ENCODE peak calls at places on chromosomes 2 and 18, in ten cellular contexts. One of them, this sample, is unnamed.

GRCh38 chr2:173961346-173961705 is 3.8 kb downstream of the SP3 start:
- DNase-seq in uterus: no peak
- DNase-seq in B cell: no peak
- DNase-seq in foreskin fibroblast: no peak
- DNase-seq in progenitor cell of endocrine pancreas: no peak
- DNase-seq in vagina: no peak
- DNase-seq in fibroblast of mammary gland: no peak
- DNase-seq in SK-N-SH: no peak
- DNase-seq in A549: no peak
- DNase-seq in epithelial cell of proximal tubule: no peak
- DNase-seq in this sample: no peak

GRCh38 chr18:2891526-2892431 is 45.0 kb downstream of the EMILIN2 start:
- DNase-seq in uterus: no peak
- DNase-seq in B cell: peak
- DNase-seq in foreskin fibroblast: no peak
- DNase-seq in progenitor cell of endocrine pancreas: no peak
- DNase-seq in vagina: no peak
- DNase-seq in fibroblast of mammary gland: no peak
- DNase-seq in SK-N-SH: no peak
- DNase-seq in A549: no peak
- DNase-seq in epithelial cell of proximal tubule: no peak
- DNase-seq in this sample: no peak

GRCh38 chr2:157053876-157054275 is 203.6 kb upstream of the GALNT5 start:
- DNase-seq in uterus: no peak
- DNase-seq in B cell: no peak
- DNase-seq in foreskin fibroblast: no peak
- DNase-seq in progenitor cell of endocrine pancreas: no peak
- DNase-seq in vagina: no peak
- DNase-seq in fibroblast of mammary gland: peak
- DNase-seq in SK-N-SH: no peak
- DNase-seq in A549: no peak
- DNase-seq in epithelial cell of proximal tubule: no peak
- DNase-seq in this sample: peak

GRCh38 chr2:202196727-202197126 is 41.7 kb downstream of the SUMO1 start:
- DNase-seq in uterus: no peak
- DNase-seq in B cell: no peak
- DNase-seq in foreskin fibroblast: no peak
- DNase-seq in progenitor cell of endocrine pancreas: no peak
- DNase-seq in vagina: no peak
- DNase-seq in fibroblast of mammary gland: no peak
- DNase-seq in SK-N-SH: no peak
- DNase-seq in A549: no peak
- DNase-seq in epithelial cell of proximal tubule: no peak
- DNase-seq in this sample: no peak

GRCh38 chr2:205695460-205695979 is 13.2 kb downstream of the NRP2 start:
- DNase-seq in uterus: no peak
- DNase-seq in B cell: no peak
- DNase-seq in foreskin fibroblast: no peak
- DNase-seq in progenitor cell of endocrine pancreas: no peak
- DNase-seq in vagina: no peak
- DNase-seq in fibroblast of mammary gland: peak
- DNase-seq in SK-N-SH: no peak
- DNase-seq in A549: no peak
- DNase-seq in epithelial cell of proximal tubule: no peak
- DNase-seq in this sample: no peak

GRCh38 chr2:98085649-98086048 is 1.3 kb upstream of the VWA3B start:
- DNase-seq in uterus: no peak
- DNase-seq in B cell: no peak
- DNase-seq in foreskin fibroblast: no peak
- DNase-seq in progenitor cell of endocrine pancreas: no peak
- DNase-seq in vagina: no peak
- DNase-seq in fibroblast of mammary gland: no peak
- DNase-seq in SK-N-SH: no peak
- DNase-seq in A549: peak
- DNase-seq in epithelial cell of proximal tubule: no peak
- DNase-seq in this sample: no peak

GRCh38 chr2:172560721-172561120 is 4.8 kb downstream of the PDK1 start:
- DNase-seq in uterus: no peak
- DNase-seq in B cell: no peak
- DNase-seq in foreskin fibroblast: no peak
- DNase-seq in progenitor cell of endocrine pancreas: no peak
- DNase-seq in vagina: no peak
- DNase-seq in fibroblast of mammary gland: no peak
- DNase-seq in SK-N-SH: no peak
- DNase-seq in A549: no peak
- DNase-seq in epithelial cell of proximal tubule: no peak
- DNase-seq in this sample: no peak

GRCh38 chr2:132633635-132634034 is 36.4 kb downstream of the LYPD1 start:
- DNase-seq in uterus: no peak
- DNase-seq in B cell: no peak
- DNase-seq in foreskin fibroblast: no peak
- DNase-seq in progenitor cell of endocrine pancreas: no peak
- DNase-seq in vagina: no peak
- DNase-seq in fibroblast of mammary gland: no peak
- DNase-seq in SK-N-SH: no peak
- DNase-seq in A549: no peak
- DNase-seq in epithelial cell of proximal tubule: no peak
- DNase-seq in this sample: no peak

GRCh38 chr18:33231474-33232317 is 208.8 kb downstream of the CCDC178 start:
- DNase-seq in uterus: peak
- DNase-seq in B cell: peak
- DNase-seq in foreskin fibroblast: peak
- DNase-seq in progenitor cell of endocrine pancreas: peak
- DNase-seq in vagina: no peak
- DNase-seq in fibroblast of mammary gland: peak
- DNase-seq in SK-N-SH: peak
- DNase-seq in A549: peak
- DNase-seq in epithelial cell of proximal tubule: peak
- DNase-seq in this sample: peak

DNA sequence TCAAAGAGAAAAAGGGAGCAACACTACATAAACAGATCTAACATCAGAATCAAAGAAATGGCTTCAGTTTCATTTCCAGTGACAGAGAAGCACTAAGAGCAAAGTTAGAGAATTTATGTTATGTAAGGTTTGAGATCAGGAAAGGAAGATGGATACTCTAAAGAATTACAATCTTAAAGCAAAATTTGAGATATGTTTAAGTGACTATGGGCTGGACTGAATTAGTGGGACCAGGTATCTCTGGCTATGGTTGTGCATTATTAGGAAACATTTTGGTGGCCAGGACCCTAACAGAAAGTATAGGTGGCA is 208.2 kb downstream of the CCDC178 start:
- DNase-seq in uterus: no peak
- DNase-seq in B cell: no peak
- DNase-seq in foreskin fibroblast: no peak
- DNase-seq in progenitor cell of endocrine pancreas: no peak
- DNase-seq in vagina: no peak
- DNase-seq in fibroblast of mammary gland: no peak
- DNase-seq in SK-N-SH: no peak
- DNase-seq in A549: no peak
- DNase-seq in epithelial cell of proximal tubule: no peak
- DNase-seq in this sample: no peak
- TF ChIP-seq CTCF in uterus: no peak
- TF ChIP-seq CTCF in B cell: peak
- TF ChIP-seq CTCF in foreskin fibroblast: no peak
- TF ChIP-seq CTCF in progenitor cell of endocrine pancreas: no peak
- TF ChIP-seq CTCF in vagina: no peak
- TF ChIP-seq CTCF in fibroblast of mammary gland: no peak
- TF ChIP-seq CTCF in SK-N-SH: no peak
- TF ChIP-seq CTCF in A549: no peak
- TF ChIP-seq CTCF in epithelial cell of proximal tubule: no peak
- TF ChIP-seq CTCF in this sample: peak

DNA sequence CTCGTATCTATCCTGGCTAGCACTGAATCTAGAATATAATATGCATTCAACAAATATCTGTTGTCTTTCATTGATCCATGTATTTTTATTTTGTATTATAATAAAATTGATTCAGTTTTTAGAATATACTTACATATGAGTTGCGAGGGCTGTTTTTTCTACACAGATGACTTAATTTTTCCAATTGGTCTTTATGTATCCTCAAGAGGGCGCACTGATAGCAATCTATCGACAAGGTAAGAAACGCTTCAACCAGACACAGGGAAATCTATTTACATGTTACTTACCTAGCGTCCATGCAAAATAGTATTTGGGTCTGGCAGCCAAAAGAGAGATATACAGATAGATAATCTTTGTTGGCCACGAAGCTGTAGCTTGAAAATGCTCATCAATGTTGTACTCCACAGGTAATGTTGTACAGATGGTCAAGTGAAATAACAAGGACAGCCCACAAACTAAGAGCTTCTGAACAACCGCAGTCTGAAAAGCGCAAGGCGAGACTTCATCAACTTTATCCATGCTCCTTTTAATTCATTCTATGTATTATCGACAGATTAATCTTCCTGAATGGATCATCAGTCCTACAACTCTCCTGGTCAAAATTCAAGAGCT is 35.5 kb upstream of the KIDINS220 start:
- DNase-seq in uterus: no peak
- DNase-seq in B cell: no peak
- DNase-seq in foreskin fibroblast: peak
- DNase-seq in progenitor cell of endocrine pancreas: no peak
- DNase-seq in vagina: no peak
- DNase-seq in fibroblast of mammary gland: peak
- DNase-seq in SK-N-SH: peak
- DNase-seq in A549: peak
- DNase-seq in epithelial cell of proximal tubule: no peak
- DNase-seq in this sample: no peak
- TF ChIP-seq CTCF in uterus: peak
- TF ChIP-seq CTCF in B cell: peak
- TF ChIP-seq CTCF in foreskin fibroblast: peak
- TF ChIP-seq CTCF in progenitor cell of endocrine pancreas: peak
- TF ChIP-seq CTCF in vagina: peak
- TF ChIP-seq CTCF in fibroblast of mammary gland: peak
- TF ChIP-seq CTCF in SK-N-SH: peak
- TF ChIP-seq CTCF in A549: peak
- TF ChIP-seq CTCF in epithelial cell of proximal tubule: peak
- TF ChIP-seq CTCF in this sample: peak

DNA sequence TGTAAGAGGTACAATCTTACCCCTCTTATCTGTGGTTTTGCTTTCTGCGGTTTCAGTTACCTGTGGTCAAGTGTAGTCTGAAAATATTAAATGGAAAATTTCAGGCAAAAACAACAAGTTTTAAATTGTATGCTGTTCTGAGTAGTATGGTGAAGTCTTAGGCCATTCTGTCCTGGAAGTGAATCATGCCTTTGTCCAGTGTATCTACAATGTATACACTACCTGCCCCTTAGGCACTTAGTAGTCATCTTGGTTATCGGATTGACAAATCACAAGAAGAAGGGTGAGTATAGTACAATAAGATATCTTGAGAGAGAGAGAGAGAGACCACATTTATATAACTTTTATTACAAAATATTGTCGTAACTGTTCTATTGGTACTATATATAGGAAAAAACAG is 43.5 kb downstream of the RAB3GAP1 start:
- DNase-seq in uterus: no peak
- DNase-seq in B cell: no peak
- DNase-seq in foreskin fibroblast: no peak
- DNase-seq in progenitor cell of endocrine pancreas: no peak
- DNase-seq in vagina: no peak
- DNase-seq in fibroblast of mammary gland: no peak
- DNase-seq in SK-N-SH: no peak
- DNase-seq in A549: no peak
- DNase-seq in epithelial cell of proximal tubule: no peak
- DNase-seq in this sample: no peak
- TF ChIP-seq CTCF in uterus: no peak
- TF ChIP-seq CTCF in B cell: no peak
- TF ChIP-seq CTCF in foreskin fibroblast: no peak
- TF ChIP-seq CTCF in progenitor cell of endocrine pancreas: no peak
- TF ChIP-seq CTCF in vagina: no peak
- TF ChIP-seq CTCF in fibroblast of mammary gland: no peak
- TF ChIP-seq CTCF in SK-N-SH: no peak
- TF ChIP-seq CTCF in A549: no peak
- TF ChIP-seq CTCF in epithelial cell of proximal tubule: no peak
- TF ChIP-seq CTCF in this sample: no peak

DNA sequence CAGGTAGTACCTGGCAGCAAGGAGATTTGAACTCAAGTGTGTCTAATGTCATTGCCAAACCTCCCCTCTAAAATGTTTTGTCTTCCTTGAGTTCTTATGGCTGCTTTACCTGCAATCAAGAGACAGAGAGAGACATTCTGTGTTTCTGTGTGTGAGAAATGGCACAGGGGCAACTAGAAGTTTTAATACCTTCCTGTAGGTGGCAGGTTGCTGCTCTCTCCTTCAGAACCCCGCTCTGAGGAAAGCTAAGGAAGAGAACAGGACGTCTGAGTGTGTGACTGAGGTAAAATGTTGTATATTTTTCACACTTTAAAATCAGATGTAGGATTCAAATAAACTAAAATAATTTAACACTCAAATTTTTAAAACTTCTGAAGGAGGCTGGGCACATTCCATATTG is 19.2 kb downstream of the DTNA start:
- DNase-seq in uterus: no peak
- DNase-seq in B cell: no peak
- DNase-seq in foreskin fibroblast: no peak
- DNase-seq in progenitor cell of endocrine pancreas: no peak
- DNase-seq in vagina: no peak
- DNase-seq in fibroblast of mammary gland: peak
- DNase-seq in SK-N-SH: peak
- DNase-seq in A549: peak
- DNase-seq in epithelial cell of proximal tubule: no peak
- DNase-seq in this sample: no peak
- TF ChIP-seq CTCF in uterus: peak
- TF ChIP-seq CTCF in B cell: no peak
- TF ChIP-seq CTCF in foreskin fibroblast: peak
- TF ChIP-seq CTCF in progenitor cell of endocrine pancreas: peak
- TF ChIP-seq CTCF in vagina: no peak
- TF ChIP-seq CTCF in fibroblast of mammary gland: peak
- TF ChIP-seq CTCF in SK-N-SH: peak
- TF ChIP-seq CTCF in A549: peak
- TF ChIP-seq CTCF in epithelial cell of proximal tubule: peak
- TF ChIP-seq CTCF in this sample: peak